ENCODE peak calls at places on chromosome 1, in five cellular contexts. J is renal cortical epithelial cell; W is stimulated activated CD8-positive, alpha-beta memory T cell treated with anti-CD3 and anti-CD28 coated beads, Interleukin-15, amount 100 ng/mL, for 1 hour; A is AG20443; F is BE2C. O is an unnamed sample.

GRCh38 chr1:162094271-162094670 is 24.8 kb downstream of the NOS1AP start:
- DNase-seq in A (no peak), J (peak; percentile 67), F (no peak), W (no peak), O (peak; percentile 43)

GRCh38 chr1:117708323-117709288 is 102.8 kb downstream of the TENT5C start:
- DNase-seq in J (peak; percentile 27), F (no peak), A (no peak), W (no peak), O (no peak)

GRCh38 chr1:203048555-203049051 is 22.3 kb downstream of the PPFIA4 start:
- DNase-seq in J (no peak), F (no peak), W (no peak), A (no peak), O (no peak)

GRCh38 chr1:23980725-23981063 is 567 bp upstream of the SRSF10 start:
- DNase-seq in F (peak; percentile 10), A (peak; percentile 55), J (peak; percentile 84), W (no peak), O (peak; percentile 49)

GRCh38 chr1:204947747-204948146 is 77.1 kb downstream of the NFASC start:
- DNase-seq in A (no peak), F (no peak), J (no peak), W (no peak), O (no peak)

GRCh38 chr1:12447301-12447700 is 170.7 kb downstream of the DHRS3 start:
- DNase-seq in F (no peak), J (peak; percentile 79), W (no peak), A (peak; percentile 73), O (no peak)

GRCh38 chr1:111707906-111708305 is 31.3 kb downstream of the INKA2 start:
- DNase-seq in W (no peak), F (no peak), A (no peak), J (no peak), O (no peak)

GRCh38 chr1:198986041-198986440 is 347.2 kb downstream of the PTPRC start:
- DNase-seq in W (no peak), A (no peak), F (no peak), J (peak; percentile 54), O (no peak)

GRCh38 chr1:30134466-30135217 is 588.7 kb downstream of the MATN1 start:
- DNase-seq in A (no peak), F (no peak), J (no peak), W (no peak), O (no peak)

GRCh38 chr1:8676813-8677212 is 140.6 kb downstream of the RERE start:
- DNase-seq in J (no peak), A (no peak), W (no peak), F (no peak), O (no peak)

GRCh38 chr1:89198500-89199072 is at the start of gene GBP4:
- DNase-seq in W (no peak), F (no peak), J (peak; percentile 68), A (peak; percentile 47), O (no peak)

GRCh38 chr1:19336543-19336942 is 24.4 kb downstream of the SLC66A1 start:
- DNase-seq in J (peak; percentile 45), A (no peak), F (no peak), W (no peak), O (no peak)

GRCh38 chr1:246372502-246372901 is 134.6 kb downstream of the SMYD3 start:
- DNase-seq in J (no peak), W (no peak), F (no peak), A (no peak), O (peak; percentile 40)

O was measured in WERI-Rb-1.